ENCODE peak calls at places on chromosomes 7 and 10, in ten cellular contexts. G, Z, B, X, H, L, M, E, J and T are unnamed samples.

GRCh38 chr10:49666054-49666453 is 13.4 kb upstream of the C10orf53 start:
- DNase-seq in G (no peak), Z (no peak), B (no peak), X (no peak), H (no peak), L (no peak), M (no peak), E (no peak), J (no peak), T (peak; percentile 14)

GRCh38 chr10:92969151-92969550 is 91.4 kb upstream of the CYP26C1 start:
- DNase-seq in G (no peak), Z (no peak), B (no peak), X (no peak), H (peak; percentile 26), L (no peak), M (no peak), E (no peak), J (no peak), T (no peak)

GRCh38 chr10:86229378-86229777 is 137.2 kb downstream of the GRID1 start:
- DNase-seq in G (no peak), Z (no peak), B (no peak), X (no peak), H (no peak), L (no peak), M (no peak), E (no peak), J (no peak), T (no peak)

GRCh38 chr7:77979219-77979618 is 180.6 kb downstream of the PHTF2 start:
- DNase-seq in G (no peak), Z (no peak), B (no peak), X (no peak), H (no peak), L (no peak), M (no peak), E (no peak), J (no peak), T (no peak)

GRCh38 chr10:124057580-124057979 is 35.8 kb downstream of the CHST15 start:
- DNase-seq in G (no peak), Z (no peak), B (no peak), X (no peak), H (no peak), L (no peak), M (no peak), E (no peak), J (no peak), T (no peak)

GRCh38 chr7:99132922-99133321 is 11.0 kb downstream of the SMURF1 start:
- DNase-seq in G (no peak), Z (no peak), B (no peak), X (no peak), H (no peak), L (no peak), M (no peak), E (no peak), J (no peak), T (no peak)

GRCh38 chr7:134024729-134025128 is 102.4 kb upstream of the LRGUK start:
- DNase-seq in G (no peak), Z (no peak), B (no peak), X (no peak), H (no peak), L (no peak), M (no peak), E (no peak), J (peak; percentile 36), T (no peak)

GRCh38 chr7:106419455-106420182 is 134.8 kb upstream of the NAMPT start:
- DNase-seq in G (no peak), Z (no peak), B (no peak), X (no peak), H (no peak), L (no peak), M (no peak), E (no peak), J (no peak), T (no peak)

GRCh38 chr10:17200035-17200884 is 1.2 kb downstream of the TRDMT1 start:
- DNase-seq in G (no peak), Z (no peak), B (no peak), X (no peak), H (peak; percentile 67), L (no peak), M (no peak), E (no peak), J (no peak), T (no peak)

GRCh38 chr10:17196573-17196972 is 4.9 kb downstream of the TRDMT1 start:
- DNase-seq in G (no peak), Z (no peak), B (no peak), X (no peak), H (no peak), L (no peak), M (no peak), E (no peak), J (no peak), T (no peak)

GRCh38 chr10:17201165-17202013 is at the start of gene TRDMT1:
- DNase-seq in G (peak; percentile 90), Z (no peak), B (peak; percentile 92), X (peak; percentile 72), H (peak; percentile 91), L (peak; percentile 87), M (peak; percentile 82), E (peak; percentile 90), J (peak; percentile 77), T (peak; percentile 86)

GRCh38 chr10:17200885-17201164 is 647 bp downstream of the TRDMT1 start:
- DNase-seq in G (peak; percentile 54), Z (no peak), B (peak; percentile 67), X (peak; percentile 68), H (peak; percentile 79), L (peak; percentile 18), M (peak; percentile 42), E (peak; percentile 76), J (peak; percentile 49), T (no peak)

GRCh38 chr10:17199351-17199804 is 2.1 kb downstream of the TRDMT1 start:
- DNase-seq in G (no peak), Z (no peak), B (no peak), X (no peak), H (peak; percentile 64), L (no peak), M (no peak), E (no peak), J (no peak), T (no peak)
- H3K4me1 ChIP-seq in G (peaks cover 15% of the 10 kb centered on the region), Z (peaks cover 17% of the 10 kb centered on the region), B (peaks cover 14% of the 10 kb centered on the region), X (peaks cover 6% of the 10 kb centered on the region), H (peaks cover 28% of the 10 kb centered on the region), L (peaks cover 30% of the 10 kb centered on the region), M (no peaks in the 10 kb centered on the region), E (peaks cover 12% of the 10 kb centered on the region), J (no peaks in the 10 kb centered on the region), T (peaks cover 5% of the 10 kb centered on the region)

DNA sequence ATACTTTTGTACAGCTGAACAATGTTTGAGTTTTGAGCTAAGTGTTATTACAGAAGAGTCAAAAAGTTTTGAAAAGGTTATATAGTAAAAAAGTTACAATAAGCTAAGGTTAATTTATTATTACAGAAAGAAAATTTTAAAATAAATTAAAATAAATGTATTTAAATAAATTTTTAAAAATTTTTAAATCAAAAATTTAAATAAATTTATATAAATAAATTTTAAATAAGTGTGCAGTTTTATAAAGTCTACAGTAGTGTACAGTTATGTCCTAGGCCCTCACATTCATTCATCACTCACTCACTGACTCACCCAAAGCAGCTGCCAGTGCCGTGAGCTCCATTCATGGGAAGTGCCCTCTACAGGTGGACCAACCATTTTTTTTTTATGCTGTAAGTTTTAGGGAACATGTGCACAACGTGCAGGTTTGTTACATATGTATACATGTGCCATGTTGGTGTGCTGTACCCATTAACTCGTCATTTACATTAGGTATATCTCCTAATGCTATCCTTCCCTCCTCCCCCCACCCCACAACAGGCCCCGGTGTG is 462.9 kb upstream of the ZMIZ1 start:
- DNase-seq in G (no peak), Z (peak; percentile 18), B (peak; percentile 67), X (no peak), H (no peak), L (no peak), M (no peak), E (no peak), J (no peak), T (no peak)
- TF ChIP-seq CTCF in G (no peak), Z (peak; percentile 36), B (peak; percentile 34), X (no peak), H (no peak), L (no peak), M (peak; percentile 12), E (peak; percentile 15), J (no peak), T (no peak)

DNA sequence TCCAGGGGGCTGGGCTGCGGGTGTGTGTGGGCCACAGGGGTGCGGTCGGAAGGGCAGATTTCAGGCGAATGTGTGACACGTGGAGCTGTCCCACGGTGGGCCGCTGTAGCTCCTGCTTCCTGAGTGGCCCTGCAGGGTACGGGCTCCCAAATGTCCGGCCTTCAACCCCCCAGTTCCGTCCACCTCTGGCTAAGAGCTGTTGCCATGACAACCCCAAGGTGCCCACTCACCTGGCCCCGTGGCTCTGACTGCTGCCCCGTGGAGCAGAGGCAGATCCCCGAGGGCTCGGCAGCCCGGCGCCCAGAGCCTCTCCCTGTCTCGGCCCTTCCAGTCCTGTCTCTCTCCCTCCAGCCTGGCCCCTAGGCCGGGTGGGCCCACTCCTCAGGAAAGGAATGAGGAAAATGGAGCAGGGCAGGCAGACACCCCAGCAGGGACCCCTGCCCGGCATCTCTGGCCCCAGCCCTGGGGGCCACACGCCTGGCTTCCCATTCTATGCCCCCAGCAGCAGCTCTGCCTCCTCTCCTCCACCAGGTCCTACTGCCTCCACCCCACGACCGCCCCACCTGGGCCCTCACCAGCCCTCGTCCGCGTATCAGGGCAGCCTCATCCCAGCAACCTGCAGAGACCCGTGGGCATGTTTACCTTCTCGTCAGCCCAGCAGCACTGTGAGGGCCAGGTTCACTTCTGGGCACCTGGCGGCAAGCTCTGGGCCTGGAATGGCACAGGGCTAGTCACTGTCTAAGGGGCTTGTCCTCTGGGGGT is 215.6 kb downstream of the ELFN1 start:
- DNase-seq in G (no peak), Z (no peak), B (no peak), X (no peak), H (no peak), L (no peak), M (no peak), E (no peak), J (no peak), T (no peak)
- H3K27ac ChIP-seq in G (no peak overlapping the region), Z (no peak overlapping the region), B (no peak overlapping the region), X (no peak overlapping the region), H (no peak overlapping the region), L (peak overlapping the region; percentile 65), M (no peak overlapping the region), E (no peak overlapping the region), J (no peak overlapping the region), T (no peak overlapping the region)

DNA sequence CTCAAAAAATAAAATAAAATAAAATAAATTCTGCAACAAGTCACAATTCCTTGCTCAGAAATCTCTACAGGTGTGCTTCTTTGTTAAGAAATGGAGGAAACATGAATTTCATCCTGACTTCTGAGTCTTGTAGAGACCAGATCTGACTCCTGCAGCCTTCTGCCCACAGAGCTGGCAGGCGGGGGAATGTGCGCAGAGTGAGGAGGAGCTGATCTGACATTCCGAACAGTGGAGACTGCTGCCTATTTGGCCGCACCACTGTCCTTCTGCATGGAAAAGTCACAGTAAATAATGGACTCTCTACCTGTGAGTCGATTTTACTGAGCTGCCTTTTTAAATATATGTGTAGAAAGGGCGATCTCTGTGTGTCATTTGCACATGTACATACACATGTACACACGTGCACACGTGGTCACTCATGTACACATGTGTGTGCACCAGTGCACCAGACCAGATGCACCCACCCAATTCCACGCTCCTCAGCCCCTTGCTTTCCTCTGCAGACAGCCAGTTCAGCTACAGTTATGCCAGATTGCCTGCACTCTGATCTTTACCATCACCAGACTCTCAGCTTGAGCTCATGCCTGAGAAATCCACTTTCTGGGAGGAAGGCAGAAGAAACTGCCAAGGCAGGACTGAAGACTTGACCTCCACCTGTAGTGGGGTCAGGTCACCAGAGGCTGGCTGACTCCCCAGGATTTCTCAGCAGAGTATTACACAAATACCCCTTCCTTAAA is 54.9 kb downstream of the IKZF1 start:
- DNase-seq in G (no peak), Z (no peak), B (no peak), X (no peak), H (no peak), L (no peak), M (no peak), E (no peak), J (no peak), T (no peak)
- H3K4me1 ChIP-seq in G (no peaks in the 10 kb centered on the region), Z (no peaks in the 10 kb centered on the region), B (no peaks in the 10 kb centered on the region), X (peaks cover 10% of the 10 kb centered on the region), H (no peaks in the 10 kb centered on the region), L (no peaks in the 10 kb centered on the region), M (no peaks in the 10 kb centered on the region), E (no peaks in the 10 kb centered on the region), J (no peaks in the 10 kb centered on the region), T (no peaks in the 10 kb centered on the region)